ENCODE peak calls at places on chromosomes 7 and 10, in four cellular contexts. One of them, this sample, is unnamed. For H3K9me3 and H3K4me1, the result is how much of the 10 kb centered on the place peaks cover.

GRCh38 chr10:113527181-113527580 is 25.7 kb upstream of the HABP2 start:
- DNase-seq in small intestine: no peak
- DNase-seq in right lobe of liver: no peak
- DNase-seq in breast epithelium: no peak
- DNase-seq in this sample: no peak

GRCh38 chr10:132708441-132708840 is 77.5 kb downstream of the NKX6-2 start:
- DNase-seq in small intestine: no peak
- DNase-seq in right lobe of liver: peak
- DNase-seq in breast epithelium: peak
- DNase-seq in this sample: no peak

GRCh38 chr7:105218215-105218614 is 170.5 kb downstream of the SRPK2 start:
- DNase-seq in small intestine: peak
- DNase-seq in right lobe of liver: no peak
- DNase-seq in breast epithelium: no peak
- DNase-seq in this sample: no peak

GRCh38 chr7:107661865-107662379 is 1.3 kb downstream of the SLC26A4 start:
- DNase-seq in small intestine: no peak
- DNase-seq in right lobe of liver: no peak
- DNase-seq in breast epithelium: no peak
- DNase-seq in this sample: no peak

GRCh38 chr10:110500515-110500905 is 2.8 kb downstream of the DUSP5 start:
- DNase-seq in small intestine: no peak
- DNase-seq in right lobe of liver: no peak
- DNase-seq in breast epithelium: no peak
- DNase-seq in this sample: no peak

GRCh38 chr7:2138146-2138765 is 94.5 kb downstream of the MAD1L1 start:
- DNase-seq in small intestine: no peak
- DNase-seq in right lobe of liver: no peak
- DNase-seq in breast epithelium: no peak
- DNase-seq in this sample: peak

GRCh38 chr10:98339790-98340189 is 71.8 kb upstream of the LOXL4 start:
- DNase-seq in small intestine: no peak
- DNase-seq in right lobe of liver: no peak
- DNase-seq in breast epithelium: no peak
- DNase-seq in this sample: no peak

GRCh38 chr10:60981012-60981411 is 37.0 kb upstream of the RHOBTB1 start:
- DNase-seq in small intestine: no peak
- DNase-seq in right lobe of liver: no peak
- DNase-seq in breast epithelium: no peak
- DNase-seq in this sample: no peak

GRCh38 chr10:8102708-8103401 is 48.4 kb downstream of the GATA3 start:
- DNase-seq in small intestine: no peak
- DNase-seq in right lobe of liver: no peak
- DNase-seq in breast epithelium: no peak
- DNase-seq in this sample: no peak

GRCh38 chr10:68327889-68328786 is 3.7 kb upstream of the HNRNPH3 start:
- DNase-seq in small intestine: peak
- DNase-seq in right lobe of liver: no peak
- DNase-seq in breast epithelium: no peak
- DNase-seq in this sample: no peak

GRCh38 chr10:124035928-124036558 is 57.4 kb downstream of the CHST15 start:
- DNase-seq in small intestine: peak
- DNase-seq in right lobe of liver: peak
- DNase-seq in breast epithelium: peak
- DNase-seq in this sample: no peak

GRCh38 chr7:121366852-121367431 is 29.2 kb downstream of the FAM3C start:
- DNase-seq in small intestine: peak
- DNase-seq in right lobe of liver: no peak
- DNase-seq in breast epithelium: no peak
- DNase-seq in this sample: peak

GRCh38 chr10:52319926-52320325 is 5.8 kb downstream of the DKK1 start:
- DNase-seq in small intestine: no peak
- DNase-seq in right lobe of liver: no peak
- DNase-seq in breast epithelium: no peak
- DNase-seq in this sample: no peak

DNA sequence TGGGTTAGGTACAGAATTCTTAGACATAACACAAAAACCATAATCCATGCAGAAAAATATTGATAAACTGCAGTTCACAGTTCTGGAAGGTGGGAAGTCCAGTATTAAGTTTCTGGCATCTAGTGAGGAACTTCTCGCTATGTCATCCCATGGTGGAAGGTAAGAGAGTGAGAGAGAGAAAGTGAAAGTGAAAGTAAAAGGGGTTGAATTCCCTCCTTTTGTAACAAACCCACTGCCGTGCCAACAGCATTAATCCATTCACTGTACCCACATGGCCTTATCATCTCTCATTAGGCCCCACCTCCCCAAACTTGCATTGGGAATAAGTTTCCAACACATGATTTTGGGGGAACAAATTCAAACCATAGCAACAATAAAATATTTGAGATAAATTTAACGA is 17.1 kb downstream of the ZNF485 start:
- DNase-seq in small intestine: peak
- DNase-seq in right lobe of liver: no peak
- DNase-seq in breast epithelium: no peak
- DNase-seq in this sample: no peak
- H3K9me3 ChIP-seq in small intestine: under half
- H3K9me3 ChIP-seq in right lobe of liver: under half
- H3K9me3 ChIP-seq in breast epithelium: under half
- H3K9me3 ChIP-seq in this sample: under half

DNA sequence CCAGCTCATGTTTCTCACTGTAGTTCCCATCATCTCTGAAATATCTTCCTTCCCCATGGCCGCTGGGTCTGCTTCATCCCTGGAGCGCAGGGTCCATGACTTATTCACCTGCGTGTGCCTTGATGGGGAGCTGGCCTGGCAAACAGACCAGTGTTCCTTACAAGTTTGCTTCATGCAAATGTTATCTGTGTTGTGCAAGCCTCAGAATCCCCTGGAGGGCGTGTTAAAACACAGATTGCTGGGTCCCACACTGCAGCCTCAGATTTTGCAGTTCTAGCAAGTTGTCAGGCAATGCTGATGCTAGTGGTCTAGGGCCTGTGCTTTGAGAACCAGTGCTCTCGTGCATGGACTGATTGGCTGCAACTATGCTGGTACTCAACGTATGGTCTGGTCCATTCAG is 7.2 kb upstream of the DMBT1 start:
- DNase-seq in small intestine: no peak
- DNase-seq in right lobe of liver: no peak
- DNase-seq in breast epithelium: no peak
- DNase-seq in this sample: no peak
- H3K4me3 ChIP-seq in small intestine: no peak
- H3K4me3 ChIP-seq in right lobe of liver: no peak
- H3K4me3 ChIP-seq in breast epithelium: no peak
- H3K4me3 ChIP-seq in this sample: no peak

GRCh38 chr10:125124907-125125306 is 35.5 kb downstream of the CTBP2 start:
- DNase-seq in small intestine: peak
- DNase-seq in right lobe of liver: no peak
- DNase-seq in breast epithelium: no peak
- DNase-seq in this sample: no peak
- H3K4me1 ChIP-seq in small intestine: under half
- H3K4me1 ChIP-seq in right lobe of liver: under half
- H3K4me1 ChIP-seq in breast epithelium: under half
- H3K4me1 ChIP-seq in this sample: under half

DNA sequence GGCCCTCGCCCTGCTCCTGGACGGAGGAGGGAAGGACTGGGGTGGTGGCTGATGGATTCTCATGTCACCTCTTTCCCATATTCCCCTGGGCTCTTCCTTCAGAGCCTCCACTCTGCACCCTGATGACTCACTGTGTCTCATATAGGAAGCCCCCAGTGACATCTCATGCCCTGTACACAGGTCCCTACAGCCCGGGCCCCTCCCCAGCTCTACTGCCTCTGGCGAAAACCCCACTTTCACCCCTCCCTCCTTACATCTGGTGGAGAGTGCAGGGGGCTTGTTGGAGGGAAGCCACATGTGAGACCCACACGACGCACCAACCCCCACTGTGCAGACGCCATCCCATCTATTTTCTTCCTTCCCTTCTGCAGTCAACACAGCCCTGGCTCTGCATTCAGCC is 72.8 kb upstream of the ZNF479 start:
- DNase-seq in small intestine: no peak
- DNase-seq in right lobe of liver: no peak
- DNase-seq in breast epithelium: peak
- DNase-seq in this sample: no peak
- H3K9me3 ChIP-seq in small intestine: under half
- H3K9me3 ChIP-seq in right lobe of liver: under half
- H3K9me3 ChIP-seq in breast epithelium: half or more
- H3K9me3 ChIP-seq in this sample: half or more

GRCh38 chr10:80464557-80465466 is 10.7 kb downstream of the TSPAN14 start:
- DNase-seq in small intestine: no peak
- DNase-seq in right lobe of liver: no peak
- DNase-seq in breast epithelium: no peak
- DNase-seq in this sample: no peak
- H3K4me3 ChIP-seq in small intestine: no peak
- H3K4me3 ChIP-seq in right lobe of liver: no peak
- H3K4me3 ChIP-seq in breast epithelium: peak
- H3K4me3 ChIP-seq in this sample: peak

GRCh38 chr10:29543715-29544114 is 91.1 kb downstream of the SVIL start:
- DNase-seq in small intestine: peak
- DNase-seq in right lobe of liver: no peak
- DNase-seq in breast epithelium: no peak
- DNase-seq in this sample: no peak

GRCh38 chr10:29541826-29542225 is 92.9 kb downstream of the SVIL start:
- DNase-seq in small intestine: no peak
- DNase-seq in right lobe of liver: no peak
- DNase-seq in breast epithelium: no peak
- DNase-seq in this sample: no peak

GRCh38 chr10:29540016-29540415 is 94.8 kb downstream of the SVIL start:
- DNase-seq in small intestine: no peak
- DNase-seq in right lobe of liver: no peak
- DNase-seq in breast epithelium: no peak
- DNase-seq in this sample: no peak

GRCh38 chr10:29545122-29545521 is 89.6 kb downstream of the SVIL start:
- DNase-seq in small intestine: no peak
- DNase-seq in right lobe of liver: no peak
- DNase-seq in breast epithelium: no peak
- DNase-seq in this sample: no peak

GRCh38 chr10:29542723-29543122 is 92.0 kb downstream of the SVIL start:
- DNase-seq in small intestine: no peak
- DNase-seq in right lobe of liver: no peak
- DNase-seq in breast epithelium: no peak
- DNase-seq in this sample: no peak
- H3K4me1 ChIP-seq in small intestine: under half
- H3K4me1 ChIP-seq in right lobe of liver: under half
- H3K4me1 ChIP-seq in breast epithelium: under half
- H3K4me1 ChIP-seq in this sample: under half

GRCh38 chr10:118752401-118752800 is 2.4 kb downstream of the CACUL1 start:
- DNase-seq in small intestine: no peak
- DNase-seq in right lobe of liver: no peak
- DNase-seq in breast epithelium: no peak
- DNase-seq in this sample: no peak

GRCh38 chr10:118745056-118745455 is 9.7 kb downstream of the CACUL1 start:
- DNase-seq in small intestine: no peak
- DNase-seq in right lobe of liver: no peak
- DNase-seq in breast epithelium: no peak
- DNase-seq in this sample: no peak

GRCh38 chr10:118742787-118743186 is 12.0 kb downstream of the CACUL1 start:
- DNase-seq in small intestine: no peak
- DNase-seq in right lobe of liver: no peak
- DNase-seq in breast epithelium: no peak
- DNase-seq in this sample: no peak

GRCh38 chr10:118751272-118751671 is 3.5 kb downstream of the CACUL1 start:
- DNase-seq in small intestine: no peak
- DNase-seq in right lobe of liver: no peak
- DNase-seq in breast epithelium: no peak
- DNase-seq in this sample: no peak

DNA sequence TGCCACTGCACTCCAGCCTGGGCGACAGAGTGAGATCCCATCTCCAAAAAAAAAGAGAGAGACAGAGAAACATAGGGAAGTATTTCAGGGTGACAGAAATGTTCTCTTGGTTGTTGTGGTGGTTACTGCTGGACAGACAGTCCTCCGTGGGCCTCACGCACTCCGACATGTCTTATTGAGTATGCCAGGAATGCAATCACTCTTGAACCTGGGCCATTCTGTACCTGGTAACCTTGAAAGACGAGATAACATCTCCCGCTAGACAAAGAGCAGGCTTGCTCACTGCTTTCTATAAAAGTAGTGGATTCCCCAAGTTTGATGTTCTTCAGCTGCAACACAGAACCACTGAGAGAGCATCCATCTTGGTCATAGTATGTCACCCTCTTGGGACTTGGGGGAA is 6.7 kb downstream of the CACUL1 start:
- DNase-seq in small intestine: no peak
- DNase-seq in right lobe of liver: no peak
- DNase-seq in breast epithelium: no peak
- DNase-seq in this sample: no peak
- H3K9me3 ChIP-seq in small intestine: under half
- H3K9me3 ChIP-seq in right lobe of liver: under half
- H3K9me3 ChIP-seq in breast epithelium: under half
- H3K9me3 ChIP-seq in this sample: under half